ENCODE peak calls at places on chromosomes 16 and 17, in four cellular contexts. Z, H, C and T are unnamed samples.

GRCh38 chr17:80316927-80317705 is 56.5 kb downstream of the RNF213 start:
- DNase-seq in Z (no peak), H (no peak), C (no peak), T (no peak)

GRCh38 chr16:75105306-75106061 is 11.1 kb downstream of the LDHD start:
- DNase-seq in Z (no peak), H (no peak), C (no peak), T (peak)

GRCh38 chr16:49578435-49579024 is 204.9 kb downstream of the C16orf78 start:
- DNase-seq in Z (no peak), H (no peak), C (no peak), T (no peak)

GRCh38 chr17:74961657-74962360 is 10.8 kb downstream of the HID1 start:
- DNase-seq in Z (peak), H (peak), C (peak), T (peak)

GRCh38 chr16:50547944-50548658 is at the start of gene NKD1:
- DNase-seq in Z (peak), H (peak), C (peak), T (no peak)

GRCh38 chr17:41768682-41769288 is 17.7 kb downstream of the JUP start:
- DNase-seq in Z (no peak), H (no peak), C (no peak), T (no peak)

GRCh38 chr16:80144191-80144590 is 396.6 kb upstream of the DYNLRB2 start:
- DNase-seq in Z (peak), H (no peak), C (no peak), T (no peak)

GRCh38 chr17:49618112-49618611 is 42.5 kb downstream of the NXPH3 start:
- DNase-seq in Z (peak), H (no peak), C (no peak), T (no peak)

GRCh38 chr17:37608369-37609169 is 649 bp downstream of the SYNRG start:
- DNase-seq in Z (peak), H (no peak), C (peak), T (peak)

GRCh38 chr17:17519886-17520285 is 23.7 kb upstream of the RASD1 start:
- DNase-seq in Z (no peak), H (no peak), C (no peak), T (no peak)

GRCh38 chr16:58116046-58116445 is 13.1 kb downstream of the CFAP20 start:
- DNase-seq in Z (no peak), H (no peak), C (no peak), T (no peak)

GRCh38 chr16:82083710-82084353 is 48.8 kb downstream of the HSD17B2 start:
- DNase-seq in Z (no peak), H (no peak), C (no peak), T (no peak)

GRCh38 chr17:20225162-20226115 is 216.3 kb downstream of the SPECC1 start:
- DNase-seq in Z (no peak), H (no peak), C (no peak), T (no peak)

GRCh38 chr17:43839670-43840101 is 6.7 kb upstream of the MPP3 start:
- DNase-seq in Z (peak), H (peak), C (no peak), T (no peak)

GRCh38 chr17:28634211-28634865 is 10.6 kb downstream of the BLTP2 start:
- DNase-seq in Z (no peak), H (no peak), C (no peak), T (no peak)

GRCh38 chr17:13222931-13223330 is 205.1 kb upstream of the ELAC2 start:
- DNase-seq in Z (no peak), H (no peak), C (no peak), T (no peak)

GRCh38 chr16:53704445-53704813 is 473 bp downstream of the FTO start:
- DNase-seq in Z (no peak), H (no peak), C (no peak), T (peak)

GRCh38 chr17:71080937-71081336 is 911.6 kb downstream of the KCNJ2 start:
- DNase-seq in Z (no peak), H (no peak), C (no peak), T (no peak)

GRCh38 chr16:31429314-31429713 is 1.2 kb upstream of the COX6A2 start:
- DNase-seq in Z (no peak), H (no peak), C (no peak), T (peak)

GRCh38 chr16:3458278-3458851 is 14.9 kb downstream of the NAA60 start:
- DNase-seq in Z (peak), H (no peak), C (peak), T (peak)

GRCh38 chr17:82963104-82963950 is 116.1 kb upstream of the METRNL start:
- DNase-seq in Z (peak), H (no peak), C (peak), T (no peak)

GRCh38 chr17:62966426-62967110 is 533 bp downstream of the TANC2 start:
- DNase-seq in Z (peak), H (no peak), C (peak), T (no peak)

GRCh38 chr17:74759243-74759801 is 10.9 kb downstream of the NHERF1 start:
- DNase-seq in Z (no peak), H (no peak), C (no peak), T (no peak)

GRCh38 chr17:82217120-82217529 is 4.5 kb upstream of the CCDC57 start:
- DNase-seq in Z (no peak), H (no peak), C (no peak), T (no peak)

GRCh38 chr16:17435324-17435723 is 35.4 kb downstream of the XYLT1 start:
- DNase-seq in Z (no peak), H (no peak), C (no peak), T (no peak)

GRCh38 chr16:22813223-22813945 is 578 bp upstream of the HS3ST2 start:
- DNase-seq in Z (peak), H (no peak), C (peak), T (no peak)

GRCh38 chr16:25957707-25958106 is 265.9 kb downstream of the HS3ST4 start:
- DNase-seq in Z (no peak), H (no peak), C (no peak), T (no peak)

GRCh38 chr17:17401271-17401781 is 75.5 kb upstream of the MED9 start:
- DNase-seq in Z (peak), H (peak), C (no peak), T (peak)

GRCh38 chr17:50658602-50659001 is 23.9 kb downstream of the ABCC3 start:
- DNase-seq in Z (no peak), H (no peak), C (no peak), T (no peak)

GRCh38 chr16:56950881-56951771 is 10.6 kb upstream of the CETP start:
- DNase-seq in Z (peak), H (no peak), C (peak), T (peak)

GRCh38 chr16:3819741-3820724 is 60.5 kb downstream of the CREBBP start:
- DNase-seq in Z (peak), H (peak), C (peak), T (no peak)

GRCh38 chr17:61834610-61835009 is 28.7 kb downstream of the BRIP1 start:
- DNase-seq in Z (no peak), H (no peak), C (no peak), T (no peak)

DNA sequence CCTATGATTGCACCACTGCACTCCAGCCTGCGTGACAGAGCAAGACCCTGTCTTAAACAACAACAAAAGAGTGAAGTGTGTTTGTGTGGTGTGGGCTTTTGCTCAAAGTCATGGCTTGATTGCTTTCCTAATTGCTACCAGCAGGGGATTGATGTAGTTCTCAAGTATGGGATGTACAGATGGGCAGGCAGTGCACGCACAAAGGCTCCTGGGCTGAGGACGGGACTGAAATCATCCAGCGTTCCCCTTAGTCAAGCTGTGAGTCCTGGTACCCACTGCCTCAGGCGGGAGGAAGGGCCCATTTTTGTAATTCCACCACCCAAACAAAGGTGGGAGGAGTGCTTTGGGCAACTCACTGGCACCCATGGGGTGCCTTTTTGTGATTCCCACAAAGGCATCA is 47.3 kb downstream of the GDE1 start:
- DNase-seq in Z (no peak), H (no peak), C (no peak), T (no peak)
- H2AFZ ChIP-seq in Z (no peak), H (no peak), C (no peak), T (no peak)

GRCh38 chr16:84585472-84585871 is 32.4 kb downstream of the COTL1 start:
- DNase-seq in Z (no peak), H (no peak), C (no peak), T (no peak)
- H3K9ac ChIP-seq in Z (no peak), H (no peak), C (no peak), T (no peak)

GRCh38 chr17:32488177-32488542 is 1.4 kb downstream of the CDK5R1 start:
- DNase-seq in Z (no peak), H (no peak), C (no peak), T (no peak)

GRCh38 chr17:32488604-32489180 is 1.9 kb downstream of the CDK5R1 start:
- DNase-seq in Z (no peak), H (no peak), C (no peak), T (no peak)

GRCh38 chr17:32489320-32490100 is 2.7 kb downstream of the CDK5R1 start:
- DNase-seq in Z (no peak), H (no peak), C (no peak), T (no peak)

GRCh38 chr17:32491371-32492280 is 4.8 kb downstream of the CDK5R1 start:
- DNase-seq in Z (no peak), H (no peak), C (no peak), T (no peak)

GRCh38 chr17:32490101-32490482 is 3.3 kb downstream of the CDK5R1 start:
- DNase-seq in Z (no peak), H (no peak), C (no peak), T (no peak)
- H3K4me3 ChIP-seq in Z (no peak), H (no peak), C (no peak), T (no peak)

DNA sequence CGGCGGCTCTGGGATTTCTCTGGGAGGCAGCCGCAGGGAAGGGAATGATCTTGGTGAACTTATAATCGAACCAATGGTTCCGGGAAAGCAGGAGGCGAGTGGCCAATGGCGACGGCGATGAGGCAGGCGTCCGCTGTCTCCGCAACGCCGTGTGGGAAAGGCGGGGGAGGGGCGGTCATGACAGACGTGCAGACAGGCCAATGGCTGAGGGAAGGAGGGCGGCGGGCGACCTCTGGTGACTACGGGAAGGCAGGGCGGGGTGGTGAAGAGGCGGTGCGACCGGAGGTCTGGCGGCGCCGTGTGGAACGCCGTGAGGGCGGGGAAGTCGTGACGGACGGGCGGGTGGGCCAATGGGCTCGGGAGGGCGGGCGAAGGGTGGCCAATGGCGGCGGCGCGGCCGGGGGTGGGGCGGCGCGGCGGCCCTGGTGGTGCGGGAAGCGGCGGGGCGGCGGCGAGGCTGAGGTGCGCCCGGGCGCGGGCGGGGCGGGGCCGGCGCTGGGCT is at the start of gene RAB40C:
- DNase-seq in Z (peak), H (peak), C (peak), T (peak)
- H2AFZ ChIP-seq in Z (peak), H (no peak), C (peak), T (peak)

DNA sequence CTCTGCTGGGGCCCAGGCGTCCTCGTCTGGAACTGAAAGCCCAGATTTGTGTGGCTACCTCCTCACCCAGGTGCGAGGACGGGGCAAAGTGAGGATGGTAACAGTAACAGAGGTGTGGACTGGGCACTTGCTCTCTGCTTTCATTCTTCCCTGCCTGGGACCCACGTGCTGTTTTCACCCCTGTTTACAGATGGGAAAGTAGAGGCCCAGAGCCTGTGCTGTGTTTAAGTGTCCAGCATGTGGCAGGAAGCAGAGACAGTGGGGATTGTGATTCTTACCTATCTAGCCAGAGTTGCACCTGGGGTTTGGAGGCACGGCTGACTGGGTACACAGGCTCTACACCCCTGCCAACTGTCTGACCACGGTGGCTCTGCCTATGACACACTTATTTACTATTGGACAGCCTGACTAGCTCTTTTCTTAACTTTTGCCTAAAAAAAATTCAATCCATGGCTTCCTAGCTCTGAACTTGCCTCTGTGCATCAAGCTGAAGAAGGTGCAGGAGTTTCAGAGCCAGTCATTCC is 155.4 kb downstream of the CLEC16A start:
- DNase-seq in Z (no peak), H (no peak), C (no peak), T (no peak)
- H3K9ac ChIP-seq in Z (no peak), H (peak), C (peak), T (no peak)

DNA sequence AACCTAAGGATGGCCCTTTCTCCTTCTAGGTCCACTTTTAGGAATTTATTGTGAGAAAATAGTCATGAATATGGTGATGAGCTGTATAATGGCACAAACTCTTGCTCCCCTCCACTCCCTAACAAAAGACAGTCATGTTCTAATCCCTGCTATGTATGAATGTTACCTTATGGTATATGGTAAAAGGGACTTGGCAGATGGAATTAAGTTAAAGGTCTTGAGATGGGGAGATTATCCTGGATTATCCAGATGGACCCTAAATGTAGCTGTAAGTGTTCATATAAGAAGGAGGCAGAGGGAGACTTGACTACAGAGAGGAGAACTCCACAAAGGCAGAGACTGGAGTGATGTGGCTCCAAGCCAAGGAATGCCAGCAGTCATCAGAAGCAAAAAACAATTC is 296.1 kb downstream of the SOX9 start:
- DNase-seq in Z (no peak), H (no peak), C (no peak), T (no peak)
- H3K4me3 ChIP-seq in Z (no peak), H (no peak), C (no peak), T (no peak)

GRCh38 chr16:1427473-1428461 is 3.1 kb upstream of the PERCC1 start:
- DNase-seq in Z (no peak), H (no peak), C (no peak), T (no peak)
- H2AFZ ChIP-seq in Z (peak), H (no peak), C (peak), T (no peak)

GRCh38 chr17:21540502-21540901 is 151.8 kb upstream of the KCNJ18 start:
- DNase-seq in Z (no peak), H (no peak), C (no peak), T (no peak)

GRCh38 chr17:21539146-21539545 is 153.2 kb upstream of the KCNJ18 start:
- DNase-seq in Z (peak), H (no peak), C (no peak), T (no peak)

GRCh38 chr17:21535686-21536085 is 156.6 kb upstream of the KCNJ18 start:
- DNase-seq in Z (no peak), H (no peak), C (no peak), T (no peak)

GRCh38 chr17:21537302-21537701 is 155.0 kb upstream of the KCNJ18 start:
- DNase-seq in Z (no peak), H (no peak), C (no peak), T (no peak)

GRCh38 chr17:21538615-21539014 is 153.7 kb upstream of the KCNJ18 start:
- DNase-seq in Z (no peak), H (no peak), C (no peak), T (no peak)
- H3K9ac ChIP-seq in Z (no peak), H (no peak), C (no peak), T (no peak)